ENCODE peak calls at places on chromosomes 1 and 21, in nine cellular contexts. One of them, this sample, is unnamed.

GRCh38 chr1:54995835-54996234 is 2.9 kb upstream of the BSND start:
- DNase-seq in activated CD4-positive, alpha-beta T cell treated with anti-CD3 and anti-CD28 coated beads, Interleukin-2, amount 50 U/mL, for 4 hours: peak
- DNase-seq in MG63: no peak
- DNase-seq in COR-L47: no peak
- DNase-seq in uterus: no peak
- DNase-seq in SK-N-MC: no peak
- DNase-seq in left ventricle myocardium superior: no peak
- DNase-seq in effector memory CD8-positive, alpha-beta T cell: peak
- DNase-seq in stimulated activated CD4-positive, alpha-beta T cell treated with anti-CD3 and anti-CD28 coated beads, Interleukin-4, amount 100 ng/mL, for 1 hour: no peak
- DNase-seq in this sample: no peak

GRCh38 chr1:1916882-1917281 is 1.8 kb downstream of the CALML6 start:
- DNase-seq in activated CD4-positive, alpha-beta T cell treated with anti-CD3 and anti-CD28 coated beads, Interleukin-2, amount 50 U/mL, for 4 hours: no peak
- DNase-seq in MG63: no peak
- DNase-seq in COR-L47: no peak
- DNase-seq in uterus: no peak
- DNase-seq in SK-N-MC: no peak
- DNase-seq in left ventricle myocardium superior: peak
- DNase-seq in effector memory CD8-positive, alpha-beta T cell: no peak
- DNase-seq in stimulated activated CD4-positive, alpha-beta T cell treated with anti-CD3 and anti-CD28 coated beads, Interleukin-4, amount 100 ng/mL, for 1 hour: no peak
- DNase-seq in this sample: no peak

GRCh38 chr1:168386949-168387586 is 106.4 kb downstream of the TBX19 start:
- DNase-seq in activated CD4-positive, alpha-beta T cell treated with anti-CD3 and anti-CD28 coated beads, Interleukin-2, amount 50 U/mL, for 4 hours: peak
- DNase-seq in MG63: no peak
- DNase-seq in COR-L47: peak
- DNase-seq in uterus: peak
- DNase-seq in SK-N-MC: no peak
- DNase-seq in left ventricle myocardium superior: peak
- DNase-seq in effector memory CD8-positive, alpha-beta T cell: peak
- DNase-seq in stimulated activated CD4-positive, alpha-beta T cell treated with anti-CD3 and anti-CD28 coated beads, Interleukin-4, amount 100 ng/mL, for 1 hour: peak
- DNase-seq in this sample: peak

GRCh38 chr1:218299416-218299815 is 14.3 kb downstream of the RRP15 start:
- DNase-seq in activated CD4-positive, alpha-beta T cell treated with anti-CD3 and anti-CD28 coated beads, Interleukin-2, amount 50 U/mL, for 4 hours: no peak
- DNase-seq in MG63: no peak
- DNase-seq in COR-L47: no peak
- DNase-seq in uterus: no peak
- DNase-seq in SK-N-MC: no peak
- DNase-seq in left ventricle myocardium superior: no peak
- DNase-seq in effector memory CD8-positive, alpha-beta T cell: no peak
- DNase-seq in stimulated activated CD4-positive, alpha-beta T cell treated with anti-CD3 and anti-CD28 coated beads, Interleukin-4, amount 100 ng/mL, for 1 hour: no peak
- DNase-seq in this sample: peak

GRCh38 chr1:32220746-32221580 is 1.2 kb downstream of the TMEM234 start:
- DNase-seq in activated CD4-positive, alpha-beta T cell treated with anti-CD3 and anti-CD28 coated beads, Interleukin-2, amount 50 U/mL, for 4 hours: no peak
- DNase-seq in MG63: no peak
- DNase-seq in COR-L47: no peak
- DNase-seq in uterus: no peak
- DNase-seq in SK-N-MC: no peak
- DNase-seq in left ventricle myocardium superior: no peak
- DNase-seq in effector memory CD8-positive, alpha-beta T cell: no peak
- DNase-seq in stimulated activated CD4-positive, alpha-beta T cell treated with anti-CD3 and anti-CD28 coated beads, Interleukin-4, amount 100 ng/mL, for 1 hour: no peak
- DNase-seq in this sample: no peak

GRCh38 chr1:109256971-109257681 is 7.8 kb downstream of the CELSR2 start:
- DNase-seq in activated CD4-positive, alpha-beta T cell treated with anti-CD3 and anti-CD28 coated beads, Interleukin-2, amount 50 U/mL, for 4 hours: no peak
- DNase-seq in MG63: peak
- DNase-seq in COR-L47: no peak
- DNase-seq in uterus: no peak
- DNase-seq in SK-N-MC: no peak
- DNase-seq in left ventricle myocardium superior: no peak
- DNase-seq in effector memory CD8-positive, alpha-beta T cell: no peak
- DNase-seq in stimulated activated CD4-positive, alpha-beta T cell treated with anti-CD3 and anti-CD28 coated beads, Interleukin-4, amount 100 ng/mL, for 1 hour: no peak
- DNase-seq in this sample: no peak

GRCh38 chr1:89884718-89885596 is 64.1 kb downstream of the LRRC8D start:
- DNase-seq in activated CD4-positive, alpha-beta T cell treated with anti-CD3 and anti-CD28 coated beads, Interleukin-2, amount 50 U/mL, for 4 hours: no peak
- DNase-seq in MG63: no peak
- DNase-seq in COR-L47: no peak
- DNase-seq in uterus: no peak
- DNase-seq in SK-N-MC: no peak
- DNase-seq in left ventricle myocardium superior: no peak
- DNase-seq in effector memory CD8-positive, alpha-beta T cell: no peak
- DNase-seq in stimulated activated CD4-positive, alpha-beta T cell treated with anti-CD3 and anti-CD28 coated beads, Interleukin-4, amount 100 ng/mL, for 1 hour: no peak
- DNase-seq in this sample: no peak

GRCh38 chr1:5485968-5486665 is 506.1 kb downstream of the NPHP4 start:
- DNase-seq in activated CD4-positive, alpha-beta T cell treated with anti-CD3 and anti-CD28 coated beads, Interleukin-2, amount 50 U/mL, for 4 hours: no peak
- DNase-seq in MG63: no peak
- DNase-seq in COR-L47: peak
- DNase-seq in uterus: no peak
- DNase-seq in SK-N-MC: no peak
- DNase-seq in left ventricle myocardium superior: no peak
- DNase-seq in effector memory CD8-positive, alpha-beta T cell: no peak
- DNase-seq in stimulated activated CD4-positive, alpha-beta T cell treated with anti-CD3 and anti-CD28 coated beads, Interleukin-4, amount 100 ng/mL, for 1 hour: no peak
- DNase-seq in this sample: no peak

GRCh38 chr1:51276286-51276685 is 40.2 kb downstream of the RNF11 start:
- DNase-seq in activated CD4-positive, alpha-beta T cell treated with anti-CD3 and anti-CD28 coated beads, Interleukin-2, amount 50 U/mL, for 4 hours: no peak
- DNase-seq in MG63: no peak
- DNase-seq in COR-L47: no peak
- DNase-seq in uterus: no peak
- DNase-seq in SK-N-MC: no peak
- DNase-seq in left ventricle myocardium superior: no peak
- DNase-seq in effector memory CD8-positive, alpha-beta T cell: no peak
- DNase-seq in stimulated activated CD4-positive, alpha-beta T cell treated with anti-CD3 and anti-CD28 coated beads, Interleukin-4, amount 100 ng/mL, for 1 hour: no peak
- DNase-seq in this sample: no peak

GRCh38 chr1:21647431-21648373 is 21.5 kb downstream of the RAP1GAP start:
- DNase-seq in activated CD4-positive, alpha-beta T cell treated with anti-CD3 and anti-CD28 coated beads, Interleukin-2, amount 50 U/mL, for 4 hours: no peak
- DNase-seq in MG63: peak
- DNase-seq in COR-L47: no peak
- DNase-seq in uterus: no peak
- DNase-seq in SK-N-MC: no peak
- DNase-seq in left ventricle myocardium superior: no peak
- DNase-seq in effector memory CD8-positive, alpha-beta T cell: no peak
- DNase-seq in stimulated activated CD4-positive, alpha-beta T cell treated with anti-CD3 and anti-CD28 coated beads, Interleukin-4, amount 100 ng/mL, for 1 hour: peak
- DNase-seq in this sample: peak

GRCh38 chr1:19115082-19115808 is 94.8 kb downstream of the UBR4 start:
- DNase-seq in activated CD4-positive, alpha-beta T cell treated with anti-CD3 and anti-CD28 coated beads, Interleukin-2, amount 50 U/mL, for 4 hours: no peak
- DNase-seq in MG63: no peak
- DNase-seq in COR-L47: no peak
- DNase-seq in uterus: no peak
- DNase-seq in SK-N-MC: no peak
- DNase-seq in left ventricle myocardium superior: no peak
- DNase-seq in effector memory CD8-positive, alpha-beta T cell: no peak
- DNase-seq in stimulated activated CD4-positive, alpha-beta T cell treated with anti-CD3 and anti-CD28 coated beads, Interleukin-4, amount 100 ng/mL, for 1 hour: no peak
- DNase-seq in this sample: no peak

GRCh38 chr1:64038965-64039926 is 164.2 kb upstream of the UBE2U start:
- DNase-seq in activated CD4-positive, alpha-beta T cell treated with anti-CD3 and anti-CD28 coated beads, Interleukin-2, amount 50 U/mL, for 4 hours: no peak
- DNase-seq in MG63: peak
- DNase-seq in COR-L47: no peak
- DNase-seq in uterus: peak
- DNase-seq in SK-N-MC: no peak
- DNase-seq in left ventricle myocardium superior: no peak
- DNase-seq in effector memory CD8-positive, alpha-beta T cell: no peak
- DNase-seq in stimulated activated CD4-positive, alpha-beta T cell treated with anti-CD3 and anti-CD28 coated beads, Interleukin-4, amount 100 ng/mL, for 1 hour: no peak
- DNase-seq in this sample: peak

GRCh38 chr21:29318354-29318753 is 19.6 kb downstream of the BACH1 start:
- DNase-seq in activated CD4-positive, alpha-beta T cell treated with anti-CD3 and anti-CD28 coated beads, Interleukin-2, amount 50 U/mL, for 4 hours: no peak
- DNase-seq in MG63: peak
- DNase-seq in COR-L47: peak
- DNase-seq in uterus: no peak
- DNase-seq in SK-N-MC: no peak
- DNase-seq in left ventricle myocardium superior: no peak
- DNase-seq in effector memory CD8-positive, alpha-beta T cell: no peak
- DNase-seq in stimulated activated CD4-positive, alpha-beta T cell treated with anti-CD3 and anti-CD28 coated beads, Interleukin-4, amount 100 ng/mL, for 1 hour: no peak
- DNase-seq in this sample: no peak

GRCh38 chr1:70586046-70586445 is 175.0 kb downstream of the CTH start:
- DNase-seq in activated CD4-positive, alpha-beta T cell treated with anti-CD3 and anti-CD28 coated beads, Interleukin-2, amount 50 U/mL, for 4 hours: no peak
- DNase-seq in MG63: no peak
- DNase-seq in COR-L47: no peak
- DNase-seq in uterus: no peak
- DNase-seq in SK-N-MC: no peak
- DNase-seq in left ventricle myocardium superior: no peak
- DNase-seq in effector memory CD8-positive, alpha-beta T cell: no peak
- DNase-seq in stimulated activated CD4-positive, alpha-beta T cell treated with anti-CD3 and anti-CD28 coated beads, Interleukin-4, amount 100 ng/mL, for 1 hour: no peak
- DNase-seq in this sample: no peak

GRCh38 chr1:181791721-181792120 is 269.8 kb downstream of the ZNF648 start:
- DNase-seq in activated CD4-positive, alpha-beta T cell treated with anti-CD3 and anti-CD28 coated beads, Interleukin-2, amount 50 U/mL, for 4 hours: no peak
- DNase-seq in MG63: no peak
- DNase-seq in COR-L47: no peak
- DNase-seq in uterus: no peak
- DNase-seq in SK-N-MC: no peak
- DNase-seq in left ventricle myocardium superior: no peak
- DNase-seq in effector memory CD8-positive, alpha-beta T cell: no peak
- DNase-seq in stimulated activated CD4-positive, alpha-beta T cell treated with anti-CD3 and anti-CD28 coated beads, Interleukin-4, amount 100 ng/mL, for 1 hour: no peak
- DNase-seq in this sample: no peak

GRCh38 chr1:203937678-203938330 is 76.4 kb downstream of the SNRPE start:
- DNase-seq in activated CD4-positive, alpha-beta T cell treated with anti-CD3 and anti-CD28 coated beads, Interleukin-2, amount 50 U/mL, for 4 hours: no peak
- DNase-seq in MG63: no peak
- DNase-seq in COR-L47: no peak
- DNase-seq in uterus: no peak
- DNase-seq in SK-N-MC: no peak
- DNase-seq in left ventricle myocardium superior: no peak
- DNase-seq in effector memory CD8-positive, alpha-beta T cell: no peak
- DNase-seq in stimulated activated CD4-positive, alpha-beta T cell treated with anti-CD3 and anti-CD28 coated beads, Interleukin-4, amount 100 ng/mL, for 1 hour: no peak
- DNase-seq in this sample: no peak